ENCODE peak calls at places on chromosomes 12 and 14, in five cellular contexts. D is GM13976, G is tibial nerve, S is uterus, Q is mammary epithelial cell. R is an unnamed sample.

GRCh38 chr12:56486694-56487093 is 1.3 kb downstream of the GLS2 start:
- DNase-seq in D (no peak), G (no peak), S (no peak), Q (no peak), R (no peak)

GRCh38 chr14:82502043-82502442 is 968.4 kb upstream of the SEL1L start:
- DNase-seq in D (no peak), G (no peak), S (no peak), Q (no peak), R (no peak)

GRCh38 chr14:100584056-100585031 is 2.9 kb downstream of the BEGAIN start:
- DNase-seq in D (no peak), G (no peak), S (no peak), Q (no peak), R (peak; percentile 3)

GRCh38 chr12:4591180-4591687 is 29.2 kb downstream of the DYRK4 start:
- DNase-seq in D (no peak), G (no peak), S (no peak), Q (no peak), R (no peak)

GRCh38 chr12:128595609-128596008 is 228.1 kb downstream of the SLC15A4 start:
- DNase-seq in D (no peak), G (no peak), S (no peak), Q (no peak), R (no peak)

GRCh38 chr12:93783827-93784226 is 106.7 kb downstream of the CRADD start:
- DNase-seq in D (no peak), G (no peak), S (no peak), Q (no peak), R (peak; percentile 83)

GRCh38 chr12:53676715-53677611 is 1.1 kb upstream of the ATP5MC2 start:
- DNase-seq in D (peak; percentile 47), G (peak; percentile 34), S (peak; percentile 68), Q (no peak), R (peak; percentile 31)

GRCh38 chr14:105525861-105526780 is at the start of gene TMEM121:
- DNase-seq in D (no peak), G (no peak), S (no peak), Q (no peak), R (peak; percentile 37)

GRCh38 chr12:57952766-57953165 is 11.4 kb downstream of the ATP23 start:
- DNase-seq in D (no peak), G (no peak), S (no peak), Q (no peak), R (no peak)

GRCh38 chr14:74135386-74135785 is 50.6 kb downstream of the LIN52 start:
- DNase-seq in D (no peak), G (no peak), S (no peak), Q (peak; percentile 19), R (no peak)

GRCh38 chr12:89140580-89141236 is 211.6 kb downstream of the DUSP6 start:
- DNase-seq in D (no peak), G (no peak), S (no peak), Q (no peak), R (no peak)

GRCh38 chr14:88503754-88504406 is 50.9 kb downstream of the PTPN21 start:
- DNase-seq in D (no peak), G (no peak), S (no peak), Q (no peak), R (no peak)

GRCh38 chr14:101932668-101933067 is 31.7 kb upstream of the DYNC1H1 start:
- DNase-seq in D (no peak), G (no peak), S (no peak), Q (no peak), R (no peak)

GRCh38 chr12:29552324-29552927 is 54.9 kb upstream of the OVCH1 start:
- DNase-seq in D (peak; percentile 45), G (peak; percentile 41), S (peak; percentile 52), Q (peak; percentile 30), R (peak; percentile 64)

GRCh38 chr12:3913278-3913677 is 40.1 kb upstream of the PARP11 start:
- DNase-seq in D (no peak), G (no peak), S (no peak), Q (no peak), R (peak; percentile 55)

GRCh38 chr12:10067942-10068341 is 30.8 kb downstream of the CLEC1A start:
- DNase-seq in D (no peak), G (no peak), S (peak; percentile 36), Q (peak; percentile 11), R (no peak)

GRCh38 chr12:43104524-43104923 is 447.5 kb downstream of the ADAMTS20 start:
- DNase-seq in D (no peak), G (no peak), S (no peak), Q (peak; percentile 35), R (no peak)

GRCh38 chr14:21626491-21627230 is 8.1 kb downstream of the OR10G2 start:
- DNase-seq in D (no peak), G (no peak), S (no peak), Q (peak; percentile 2), R (no peak)

GRCh38 chr12:72228424-72228823 is 43.7 kb upstream of the TRHDE start:
- DNase-seq in D (no peak), G (no peak), S (no peak), Q (no peak), R (no peak)

GRCh38 chr14:69152181-69152943 is 557 bp downstream of the DCAF5 start:
- DNase-seq in D (peak; percentile 41), G (no peak), S (no peak), Q (peak; percentile 31), R (peak; percentile 62)

GRCh38 chr14:104223810-104224515 is 85.6 kb downstream of the KIF26A start:
- DNase-seq in D (no peak), G (no peak), S (no peak), Q (no peak), R (no peak)

GRCh38 chr12:131683266-131684014 is 27.4 kb upstream of the SFSWAP start:
- DNase-seq in D (peak; percentile 9), G (no peak), S (no peak), Q (peak; percentile 5), R (no peak)

GRCh38 chr14:24042733-24043132 is 9.1 kb upstream of the CARMIL3 start:
- DNase-seq in D (no peak), G (no peak), S (no peak), Q (no peak), R (no peak)

GRCh38 chr12:132713123-132713522 is 2.5 kb downstream of the PGAM5 start:
- DNase-seq in D (no peak), G (no peak), S (no peak), Q (peak; percentile 58), R (no peak)

GRCh38 chr14:63933110-63933509 is 80.3 kb downstream of the SYNE2 start:
- DNase-seq in D (no peak), G (no peak), S (no peak), Q (peak; percentile 11), R (no peak)

GRCh38 chr12:33455096-33455495 is 15.5 kb upstream of the SYT10 start:
- DNase-seq in D (no peak), G (no peak), S (no peak), Q (no peak), R (no peak)

GRCh38 chr12:1731019-1731687 is 40.3 kb downstream of the ADIPOR2 start:
- DNase-seq in D (no peak), G (no peak), S (no peak), Q (no peak), R (no peak)

GRCh38 chr12:56518570-56518969 is 3.0 kb upstream of the RBMS2 start:
- DNase-seq in D (no peak), G (no peak), S (no peak), Q (peak; percentile 51), R (no peak)

GRCh38 chr14:102215522-102216250 is 76.0 kb downstream of the WDR20 start:
- DNase-seq in D (no peak), G (no peak), S (no peak), Q (no peak), R (no peak)

GRCh38 chr12:104384141-104384880 is 72.4 kb upstream of the CHST11 start:
- DNase-seq in D (no peak), G (no peak), S (no peak), Q (peak; percentile 39), R (peak; percentile 30)

GRCh38 chr14:79831198-79831890 is 380.0 kb downstream of the DIO2 start:
- DNase-seq in D (no peak), G (no peak), S (no peak), Q (no peak), R (no peak)

DNA sequence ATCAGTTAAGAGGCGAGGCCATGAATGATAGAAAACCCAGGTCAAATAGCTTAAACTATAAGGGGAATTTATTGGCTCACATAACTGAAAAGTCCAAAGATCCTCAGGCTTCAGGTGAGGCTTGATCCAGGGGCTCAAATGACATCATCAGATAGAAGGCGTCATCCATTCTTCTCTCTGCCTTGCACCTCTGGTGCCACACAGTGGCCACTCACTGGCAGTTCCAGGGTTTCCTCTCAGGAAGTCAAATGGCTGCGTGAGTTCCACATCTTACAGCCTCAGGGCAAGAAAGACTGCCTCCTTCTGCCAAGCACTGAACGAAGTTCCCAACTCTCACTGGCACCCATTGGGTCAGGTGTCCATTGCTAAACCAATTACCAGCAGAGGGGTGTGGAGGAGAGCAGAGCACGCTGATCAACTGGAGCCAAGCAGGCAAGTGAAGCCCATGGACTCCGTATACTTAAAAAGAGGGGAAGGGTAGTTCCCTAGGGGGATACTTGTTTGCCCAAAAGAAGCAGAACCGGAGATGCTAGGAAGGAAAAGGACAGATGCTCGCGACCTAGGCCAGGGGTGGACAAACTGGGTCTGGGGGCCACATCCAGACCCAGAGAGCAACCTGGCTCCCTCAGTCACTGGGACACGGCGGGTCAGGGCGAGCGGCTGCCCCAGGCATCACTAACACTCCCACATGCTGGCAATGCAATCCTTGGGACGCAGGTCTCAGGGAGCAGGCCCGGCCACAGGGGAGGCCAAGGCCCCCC is 69.3 kb downstream of the SERPINA3 start:
- DNase-seq in D (no peak), G (peak; percentile 22), S (no peak), Q (peak; percentile 64), R (peak; percentile 18)
- TF ChIP-seq CTCF in D (peak; percentile 26), G (peak; percentile 27), S (no peak), Q (peak; percentile 91), R (peak; percentile 19)

GRCh38 chr12:6277982-6278438 is 32.5 kb upstream of the PLEKHG6 start:
- DNase-seq in D (peak; percentile 71), G (no peak), S (peak; percentile 54), Q (peak; percentile 85), R (peak; percentile 74)

GRCh38 chr12:6280053-6280469 is 30.4 kb upstream of the PLEKHG6 start:
- DNase-seq in D (no peak), G (peak; percentile 54), S (peak; percentile 82), Q (peak; percentile 95), R (no peak)

GRCh38 chr12:6279631-6280030 is 30.9 kb upstream of the PLEKHG6 start:
- DNase-seq in D (no peak), G (no peak), S (no peak), Q (no peak), R (no peak)

GRCh38 chr12:6279256-6279628 is 31.2 kb upstream of the PLEKHG6 start:
- DNase-seq in D (no peak), G (no peak), S (no peak), Q (no peak), R (no peak)

GRCh38 chr12:6278439-6279255 is 31.8 kb upstream of the PLEKHG6 start:
- DNase-seq in D (peak; percentile 93), G (peak; percentile 73), S (peak; percentile 83), Q (peak; percentile 93), R (peak; percentile 84)
- TF ChIP-seq CTCF in D (peak; percentile 96), G (peak; percentile 100), S (peak; percentile 63), Q (peak; percentile 68), R (peak; percentile 82)

DNA sequence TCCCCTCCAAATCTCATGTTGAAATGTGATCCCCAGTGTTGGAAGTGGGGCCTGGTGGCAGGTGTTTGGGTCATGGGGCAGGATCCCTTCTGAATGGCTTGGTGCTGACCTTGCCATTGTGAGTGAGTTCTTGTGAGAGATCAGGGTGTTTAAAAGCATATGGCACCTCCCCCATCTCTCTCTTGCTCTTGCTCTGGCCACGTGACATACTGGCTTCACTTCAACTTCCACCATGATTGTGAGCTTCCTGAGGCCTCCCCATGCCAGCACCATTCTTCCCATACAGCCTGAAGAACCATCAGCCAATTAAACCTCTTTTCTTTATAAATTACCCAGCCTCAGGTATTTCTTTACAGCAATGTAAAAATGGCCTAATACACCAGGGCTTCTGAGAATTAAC is 79.8 kb upstream of the C14orf132 start:
- DNase-seq in D (no peak), G (no peak), S (no peak), Q (no peak), R (no peak)
- TF ChIP-seq CTCF in D (no peak), G (no peak), S (no peak), Q (no peak), R (no peak)

GRCh38 chr14:37985826-37986470 is 221.8 kb upstream of the SSTR1 start:
- DNase-seq in D (no peak), G (peak; percentile 36), S (no peak), Q (no peak), R (peak; percentile 67)
- TF ChIP-seq CTCF in D (peak; percentile 32), G (peak; percentile 53), S (peak; percentile 40), Q (peak; percentile 28), R (peak; percentile 76)

R was measured in activated CD8-positive, alpha-beta T cell treated with anti-CD3 and anti-CD28 coated beads for 36 hours.